ENCODE peak calls at places on chromosomes 12 and 14, in eight cellular contexts. Z is tibial artery, Y is RWPE1, H is left ventricle myocardium inferior, K is stomach, W is foreskin fibroblast, E is fibroblast of mammary gland, N is Calu3. B is an unnamed sample.

GRCh38 chr12:69324797-69325466 is 23.2 kb upstream of the LYZ start:
- DNase-seq in Z (no peak), Y (no peak), H (no peak), K (no peak), W (no peak), E (no peak), N (no peak), B (no peak)

GRCh38 chr12:4960030-4960429 is 50.3 kb downstream of the KCNA1 start:
- DNase-seq in Z (no peak), Y (no peak), H (peak; percentile 32), K (no peak), W (no peak), E (no peak), N (no peak), B (no peak)

GRCh38 chr12:2644678-2645405 is 149.9 kb upstream of the FKBP4 start:
- DNase-seq in Z (peak; percentile 20), Y (no peak), H (no peak), K (no peak), W (no peak), E (no peak), N (no peak), B (no peak)

GRCh38 chr14:102362084-102362483 is 606 bp downstream of the CINP start:
- DNase-seq in Z (no peak), Y (peak; percentile 52), H (no peak), K (no peak), W (peak; percentile 75), E (peak; percentile 65), N (no peak), B (no peak)

GRCh38 chr12:105474672-105475071 is 144.2 kb downstream of the C12orf75 start:
- DNase-seq in Z (no peak), Y (peak; percentile 26), H (no peak), K (no peak), W (peak; percentile 14), E (peak; percentile 33), N (no peak), B (peak; percentile 46)

GRCh38 chr12:71476513-71476912 is 36.9 kb downstream of the LGR5 start:
- DNase-seq in Z (peak; percentile 78), Y (no peak), H (no peak), K (no peak), W (peak; percentile 93), E (peak; percentile 84), N (no peak), B (no peak)

GRCh38 chr12:119113587-119113986 is 65.1 kb upstream of the HSPB8 start:
- DNase-seq in Z (no peak), Y (no peak), H (no peak), K (no peak), W (no peak), E (no peak), N (no peak), B (no peak)

GRCh38 chr14:93683241-93683640 is 105.0 kb downstream of the PRIMA1 start:
- DNase-seq in Z (no peak), Y (peak; percentile 14), H (no peak), K (no peak), W (no peak), E (peak; percentile 22), N (peak; percentile 30), B (no peak)

GRCh38 chr12:55607821-55608602 is 28.7 kb upstream of the OR10P1 start:
- DNase-seq in Z (no peak), Y (peak; percentile 44), H (no peak), K (no peak), W (no peak), E (no peak), N (no peak), B (no peak)

GRCh38 chr14:100854435-100854834 is 28.5 kb downstream of the MEG3 start:
- DNase-seq in Z (no peak), Y (no peak), H (no peak), K (no peak), W (no peak), E (no peak), N (no peak), B (no peak)

GRCh38 chr12:3243376-3244084 is 166.4 kb downstream of the TSPAN9 start:
- DNase-seq in Z (no peak), Y (no peak), H (no peak), K (no peak), W (no peak), E (no peak), N (no peak), B (no peak)

GRCh38 chr12:51027342-51027835 is 1.2 kb upstream of the SLC11A2 start:
- DNase-seq in Z (no peak), Y (no peak), H (no peak), K (no peak), W (no peak), E (no peak), N (no peak), B (no peak)

GRCh38 chr12:51025748-51026654 is at the start of gene SLC11A2:
- DNase-seq in Z (peak; percentile 97), Y (peak; percentile 98), H (peak; percentile 96), K (peak; percentile 96), W (peak; percentile 98), E (peak; percentile 90), N (peak; percentile 93), B (peak; percentile 96)

GRCh38 chr12:51028811-51029146 is 2.6 kb upstream of the SLC11A2 start:
- DNase-seq in Z (no peak), Y (no peak), H (no peak), K (no peak), W (peak; percentile 70), E (no peak), N (peak; percentile 18), B (no peak)

GRCh38 chr12:51025182-51025747 is 919 bp downstream of the SLC11A2 start:
- DNase-seq in Z (no peak), Y (no peak), H (no peak), K (no peak), W (no peak), E (no peak), N (no peak), B (no peak)

GRCh38 chr12:51028126-51028810 is 2.1 kb upstream of the SLC11A2 start:
- DNase-seq in Z (no peak), Y (no peak), H (no peak), K (no peak), W (peak; percentile 78), E (peak; percentile 67), N (peak; percentile 46), B (no peak)
- TF ChIP-seq CTCF in Z (peak; percentile 16), Y (peak; percentile 43), H (peak; percentile 21), K (no peak), W (peak; percentile 25), E (peak; percentile 48), N (no peak), B (peak; percentile 42)

DNA sequence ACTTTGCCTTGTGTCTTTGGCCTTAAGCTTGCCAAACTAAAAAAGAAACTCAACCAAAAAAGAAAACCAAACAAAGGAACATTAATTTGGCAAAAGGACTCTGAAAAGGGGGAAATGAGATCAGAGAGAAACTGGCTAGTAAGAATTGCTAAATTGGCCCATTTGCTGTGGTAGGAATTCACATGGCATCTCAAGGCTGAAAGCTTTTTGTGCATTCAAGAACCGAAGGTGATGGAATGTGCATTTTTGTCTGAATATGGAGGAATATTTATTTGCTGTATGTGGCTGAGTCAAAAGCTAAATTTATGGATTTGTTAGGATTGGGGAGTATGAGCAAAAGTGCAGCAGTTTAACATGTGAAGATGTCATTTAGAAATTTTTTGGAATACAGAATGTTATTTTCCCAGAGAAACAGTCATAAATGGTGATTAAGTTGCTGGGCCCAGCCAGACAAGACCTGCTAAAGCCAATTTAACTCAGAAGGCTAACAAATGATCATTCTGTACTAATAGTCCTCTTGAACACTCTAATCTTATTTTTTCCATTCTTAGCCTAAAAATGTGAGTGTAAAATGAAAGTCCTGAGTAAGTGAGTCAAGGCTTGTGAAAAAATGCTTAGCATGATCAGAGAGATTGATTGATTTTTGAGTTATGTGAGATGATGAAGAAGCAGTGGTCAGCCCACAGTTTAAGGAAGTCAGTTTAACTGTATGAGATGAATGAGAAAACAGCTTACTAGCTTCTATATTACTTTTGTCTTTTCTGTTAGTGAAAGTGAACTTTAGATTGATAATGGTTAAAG is 94.1 kb downstream of the ANO6 start:
- DNase-seq in Z (no peak), Y (no peak), H (no peak), K (no peak), W (peak; percentile 18), E (peak; percentile 38), N (no peak), B (no peak)
- TF ChIP-seq CTCF in Z (peak; percentile 12), Y (no peak), H (no peak), K (no peak), W (no peak), E (peak; percentile 18), N (no peak), B (no peak)

DNA sequence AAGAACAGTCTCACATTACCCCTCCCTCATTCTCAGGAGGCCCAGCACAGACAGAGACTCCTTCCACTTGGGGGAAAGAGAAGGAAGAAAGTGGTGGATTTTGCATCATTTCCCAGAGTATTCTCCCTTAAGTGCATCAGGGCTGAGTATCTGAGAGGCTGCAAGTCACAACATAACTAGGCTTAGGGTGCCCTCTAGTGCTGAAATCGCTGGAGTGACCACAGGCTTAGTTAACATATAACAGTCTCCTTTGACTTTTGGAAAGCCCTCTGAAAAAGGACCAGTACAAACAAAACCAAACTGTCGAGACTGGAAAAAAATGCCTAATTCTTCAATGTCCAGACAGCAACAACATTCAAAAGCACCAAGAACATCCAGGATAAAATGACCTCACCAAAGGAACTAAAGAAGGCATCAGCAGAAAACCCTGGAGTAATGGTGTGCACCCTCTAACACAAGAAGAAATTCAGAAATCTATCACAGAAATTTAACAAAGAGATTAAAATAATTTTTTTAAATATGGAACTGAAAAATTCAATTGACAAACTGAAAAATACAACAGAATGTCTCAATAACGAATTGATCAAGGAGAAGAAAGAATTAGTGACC is 412.3 kb downstream of the RPS29 start:
- DNase-seq in Z (no peak), Y (peak; percentile 57), H (no peak), K (peak; percentile 61), W (peak; percentile 40), E (peak; percentile 75), N (peak; percentile 68), B (no peak)
- TF ChIP-seq CTCF in Z (peak; percentile 37), Y (peak; percentile 68), H (peak; percentile 61), K (no peak), W (peak; percentile 57), E (peak; percentile 73), N (peak; percentile 41), B (peak; percentile 74)

GRCh38 chr12:27787559-27787958 is 7.5 kb upstream of the MANSC4 start:
- DNase-seq in Z (no peak), Y (no peak), H (no peak), K (no peak), W (no peak), E (no peak), N (no peak), B (no peak)

GRCh38 chr12:27794818-27795584 is 15.0 kb upstream of the MANSC4 start:
- DNase-seq in Z (no peak), Y (no peak), H (no peak), K (no peak), W (no peak), E (no peak), N (no peak), B (no peak)

GRCh38 chr12:27796093-27796492 is 16.1 kb upstream of the MANSC4 start:
- DNase-seq in Z (no peak), Y (no peak), H (no peak), K (no peak), W (no peak), E (no peak), N (no peak), B (no peak)

GRCh38 chr12:27785882-27786570 is 6.0 kb upstream of the MANSC4 start:
- DNase-seq in Z (no peak), Y (peak; percentile 30), H (no peak), K (no peak), W (peak; percentile 65), E (peak; percentile 53), N (no peak), B (no peak)

DNA sequence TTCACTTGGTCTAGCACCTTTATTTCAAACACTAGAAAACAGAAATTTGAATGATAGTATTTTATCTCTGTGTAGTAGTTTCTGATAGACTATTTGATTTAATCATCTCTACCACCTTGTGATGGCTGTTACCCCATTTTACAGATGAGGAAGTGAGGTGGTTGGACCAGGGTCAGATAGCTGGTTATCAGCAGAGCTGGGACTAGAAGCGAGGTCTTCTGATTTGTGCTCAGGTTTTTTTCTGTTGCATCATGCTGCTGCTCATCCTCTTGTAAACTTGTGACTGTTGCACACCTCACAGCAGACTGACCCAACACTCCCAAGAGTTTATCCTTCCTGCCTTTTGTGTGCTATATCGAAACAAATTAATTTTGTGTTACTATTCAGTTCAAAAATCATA is 10.1 kb upstream of the MANSC4 start:
- DNase-seq in Z (no peak), Y (no peak), H (no peak), K (no peak), W (no peak), E (no peak), N (no peak), B (no peak)
- TF ChIP-seq CTCF in Z (no peak), Y (no peak), H (no peak), K (no peak), W (no peak), E (no peak), N (no peak), B (no peak)